ENCODE peak calls at places on chromosomes 6 and 20, in six cellular contexts. Z, F, Q, V, G and K are unnamed samples.

GRCh38 chr6:54864272-54864671 is 17.7 kb downstream of the FAM83B start:
- ATAC-seq in Z (no peak), F (no peak), Q (no peak), V (no peak), G (no peak), K (no peak)

GRCh38 chr6:8108031-8108660 is 5.8 kb upstream of the EEF1E1 start:
- ATAC-seq in Z (peak; percentile 98), F (peak; percentile 85), Q (no peak), V (peak; percentile 91), G (no peak), K (no peak)

GRCh38 chr6:112310439-112311154 is 36.5 kb upstream of the RFPL4B start:
- ATAC-seq in Z (no peak), F (no peak), Q (peak; percentile 60), V (no peak), G (no peak), K (no peak)

GRCh38 chr20:36591854-36592641 is 13.5 kb upstream of the RAB5IF start:
- ATAC-seq in Z (no peak), F (peak; percentile 68), Q (no peak), V (peak; percentile 57), G (no peak), K (no peak)

GRCh38 chr6:109028439-109028838 is 66.2 kb downstream of the SESN1 start:
- ATAC-seq in Z (no peak), F (no peak), Q (no peak), V (no peak), G (no peak), K (no peak)

GRCh38 chr6:83827050-83827449 is 26.1 kb upstream of the RIPPLY2 start:
- ATAC-seq in Z (no peak), F (no peak), Q (no peak), V (no peak), G (no peak), K (no peak)

GRCh38 chr20:29123861-29124260 is 2133.6 kb upstream of the DEFB115 start:
- ATAC-seq in Z (no peak), F (peak; percentile 61), Q (no peak), V (no peak), G (no peak), K (peak; percentile 36)

GRCh38 chr6:15511248-15512125 is 151.3 kb downstream of the DTNBP1 start:
- ATAC-seq in Z (no peak), F (no peak), Q (no peak), V (peak; percentile 5), G (no peak), K (peak; percentile 9)

GRCh38 chr6:90369024-90369519 is 72.4 kb upstream of the BACH2 start:
- ATAC-seq in Z (peak; percentile 100), F (peak; percentile 98), Q (peak; percentile 96), V (no peak), G (peak; percentile 99), K (peak; percentile 98)

GRCh38 chr6:132362318-132363185 is 38.7 kb downstream of the MOXD1 start:
- ATAC-seq in Z (no peak), F (no peak), Q (no peak), V (no peak), G (no peak), K (no peak)

GRCh38 chr20:57394087-57395082 is 3.2 kb downstream of the RBM38 start:
- ATAC-seq in Z (no peak), F (no peak), Q (no peak), V (no peak), G (no peak), K (no peak)

GRCh38 chr6:102679844-102680243 is 1286.3 kb downstream of the GRIK2 start:
- ATAC-seq in Z (no peak), F (no peak), Q (no peak), V (peak; percentile 40), G (no peak), K (no peak)

GRCh38 chr6:111618407-111618806 is 12.7 kb upstream of the TRAF3IP2 start:
- ATAC-seq in Z (no peak), F (no peak), Q (no peak), V (no peak), G (peak; percentile 17), K (no peak)

GRCh38 chr6:57305112-57305511 is 12.3 kb upstream of the PRIM2 start:
- ATAC-seq in Z (no peak), F (no peak), Q (peak; percentile 82), V (no peak), G (no peak), K (peak; percentile 28)

GRCh38 chr20:49259284-49259683 is 18.6 kb downstream of the ZNFX1 start:
- ATAC-seq in Z (no peak), F (no peak), Q (no peak), V (no peak), G (no peak), K (no peak)

GRCh38 chr20:6767166-6767535 is 335 bp upstream of the BMP2 start:
- ATAC-seq in Z (no peak), F (no peak), Q (no peak), V (no peak), G (no peak), K (no peak)
- TF ChIP-seq EP300 in Z (no peak), F (no peak), Q (no peak), V (no peak), G (no peak), K (no peak)

GRCh38 chr6:159692303-159693127 is 526 bp downstream of the SOD2 start:
- ATAC-seq in Z (peak; percentile 68), F (peak; percentile 72), Q (peak; percentile 51), V (peak; percentile 29), G (peak; percentile 72), K (peak; percentile 17)

GRCh38 chr6:159688977-159689376 is 4.1 kb downstream of the SOD2 start:
- ATAC-seq in Z (no peak), F (no peak), Q (no peak), V (no peak), G (no peak), K (no peak)

GRCh38 chr6:159693128-159693893 is at the start of gene SOD2:
- ATAC-seq in Z (peak; percentile 90), F (peak; percentile 85), Q (peak; percentile 92), V (peak; percentile 82), G (peak; percentile 86), K (peak; percentile 89)

GRCh38 chr6:159691963-159692287 is 1.1 kb downstream of the SOD2 start:
- ATAC-seq in Z (peak; percentile 6), F (peak; percentile 4), Q (no peak), V (peak; percentile 3), G (peak; percentile 5), K (no peak)

DNA sequence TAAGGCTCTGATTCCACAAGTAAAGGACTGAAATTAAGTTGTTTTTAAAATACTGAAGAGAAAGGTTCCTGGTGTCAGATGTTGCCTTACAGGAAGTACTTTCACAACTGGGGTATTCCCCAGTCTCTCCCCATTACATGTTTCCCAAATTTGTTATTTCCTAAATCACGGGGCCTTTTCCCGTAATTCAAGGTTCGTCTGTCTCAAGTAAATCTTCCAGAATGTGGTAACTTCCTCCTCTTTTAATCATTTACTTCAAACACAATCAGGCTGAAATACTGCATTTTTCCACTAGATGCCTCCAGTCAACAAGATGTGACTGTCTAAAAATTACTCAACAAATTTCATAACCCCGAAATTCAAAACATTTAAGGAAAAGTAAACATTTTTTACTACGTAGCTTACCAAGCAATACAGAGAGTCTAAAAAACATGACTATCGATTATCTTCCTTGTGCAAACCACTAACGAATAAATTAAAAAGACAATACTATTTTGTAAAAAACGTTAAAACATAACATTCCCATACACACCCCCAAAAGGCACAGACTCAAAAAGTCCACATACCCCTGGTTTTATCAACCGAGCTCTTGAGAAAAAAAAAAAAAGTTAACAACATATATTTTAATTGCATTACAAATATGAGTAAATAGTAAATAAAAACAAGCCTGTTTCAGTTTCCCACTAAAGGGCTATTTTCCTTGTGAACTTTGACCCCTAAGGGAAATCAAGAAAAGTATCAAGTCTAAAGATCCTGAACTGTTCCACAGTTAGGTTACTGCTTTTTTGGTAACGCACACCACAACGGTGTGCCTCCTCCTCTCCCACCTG is 1.7 kb downstream of the SOD2 start:
- ATAC-seq in Z (peak; percentile 8), F (no peak), Q (peak; percentile 47), V (no peak), G (peak; percentile 6), K (peak; percentile 11)
- TF ChIP-seq EP300 in Z (no peak), F (peak; percentile 6), Q (peak; percentile 99), V (peak; percentile 81), G (no peak), K (no peak)

DNA sequence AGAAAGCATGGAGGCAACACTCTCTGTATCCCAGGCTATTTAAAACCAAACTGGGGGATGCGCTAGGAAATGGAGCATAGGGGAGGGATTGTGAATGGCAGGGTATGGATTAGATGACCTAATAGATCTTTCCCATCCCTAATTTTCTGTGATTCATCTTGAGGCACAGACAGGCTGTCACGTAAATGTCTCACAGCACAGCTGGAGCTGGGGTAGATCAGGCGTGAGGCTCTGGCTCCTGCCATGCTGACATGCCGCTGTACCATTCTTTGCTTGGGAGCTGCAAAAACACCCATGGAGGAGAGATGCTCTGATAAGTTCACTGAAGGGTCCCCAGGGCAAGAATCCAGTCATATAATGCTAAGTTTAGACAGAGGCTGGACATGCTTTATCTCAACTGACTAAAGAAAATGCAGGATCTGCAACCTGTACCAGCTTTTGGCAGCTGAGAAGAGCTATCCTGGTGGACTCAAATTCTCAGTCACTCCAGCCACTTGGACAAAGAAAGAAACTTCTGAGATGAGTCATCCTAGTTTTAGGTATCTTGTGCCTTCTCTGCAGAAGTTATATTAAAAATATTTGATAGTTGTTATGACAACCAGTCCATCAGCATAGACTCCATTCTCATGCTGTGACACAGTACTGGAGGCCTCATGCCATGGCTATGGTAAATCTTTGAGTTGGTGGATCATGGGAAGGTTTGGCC is 185.1 kb upstream of the RAB32 start:
- ATAC-seq in Z (peak; percentile 67), F (no peak), Q (peak; percentile 40), V (no peak), G (peak; percentile 16), K (no peak)
- TF ChIP-seq EP300 in Z (no peak), F (no peak), Q (no peak), V (no peak), G (no peak), K (no peak)

DNA sequence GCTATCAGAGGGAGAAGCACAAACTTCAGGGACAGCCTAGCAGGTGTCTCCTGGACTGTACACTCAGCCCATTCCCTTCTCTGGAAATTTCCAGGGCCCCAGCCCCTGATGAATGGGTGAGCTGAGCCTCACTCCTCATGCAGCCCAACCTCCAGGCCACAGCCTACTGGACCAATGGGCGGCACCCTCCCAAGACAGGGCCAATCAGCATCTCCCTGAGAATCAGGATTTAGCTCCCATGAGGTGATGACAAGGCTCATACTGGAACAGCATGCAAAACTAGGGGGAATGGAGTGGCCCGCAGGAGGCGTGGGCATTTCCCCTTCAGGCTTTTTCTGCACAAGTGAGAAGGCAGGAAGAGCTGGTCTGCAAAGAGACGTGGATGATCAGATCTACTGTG is 29.0 kb downstream of the NFATC2 start:
- ATAC-seq in Z (peak; percentile 25), F (peak; percentile 80), Q (peak; percentile 8), V (no peak), G (no peak), K (no peak)
- TF ChIP-seq EP300 in Z (no peak), F (no peak), Q (no peak), V (no peak), G (no peak), K (no peak)

GRCh38 chr20:3157817-3158216 is 1.8 kb downstream of the FASTKD5 start:
- ATAC-seq in Z (no peak), F (no peak), Q (no peak), V (no peak), G (no peak), K (no peak)
- TF ChIP-seq EP300 in Z (no peak), F (no peak), Q (no peak), V (no peak), G (no peak), K (no peak)